ENCODE peak calls at places on chromosomes 7 and 10, in seven cellular contexts. H, B, X, N, F, M and J are unnamed samples.

GRCh38 chr7:128281605-128282380 is 40.7 kb downstream of the LEP start:
- DNase-seq in H (no peak), B (no peak), X (no peak), N (no peak), F (no peak), M (no peak), J (no peak)

GRCh38 chr10:36256166-36256565 is 614.1 kb upstream of the FZD8 start:
- DNase-seq in H (no peak), B (no peak), X (no peak), N (no peak), F (no peak), M (no peak), J (no peak)

GRCh38 chr7:20385121-20385520 is 54.4 kb downstream of the ITGB8 start:
- DNase-seq in H (no peak), B (no peak), X (no peak), N (no peak), F (no peak), M (no peak), J (no peak)

GRCh38 chr7:121099572-121099971 is 111.1 kb downstream of the CPED1 start:
- DNase-seq in H (no peak), B (no peak), X (no peak), N (no peak), F (no peak), M (no peak), J (no peak)

GRCh38 chr10:26212511-26212910 is 4.1 kb upstream of the GAD2 start:
- DNase-seq in H (no peak), B (no peak), X (no peak), N (no peak), F (no peak), M (no peak), J (no peak)

GRCh38 chr7:113491305-113491704 is 373.0 kb upstream of the SMIM30 start:
- DNase-seq in H (no peak), B (no peak), X (no peak), N (no peak), F (no peak), M (no peak), J (no peak)

GRCh38 chr10:62543566-62543965 is 169.4 kb downstream of the ZNF365 start:
- DNase-seq in H (no peak), B (no peak), X (no peak), N (no peak), F (no peak), M (no peak), J (no peak)

GRCh38 chr7:107708956-107709355 is 35.0 kb upstream of the CBLL1 start:
- DNase-seq in H (no peak), B (no peak), X (no peak), N (no peak), F (no peak), M (no peak), J (no peak)

GRCh38 chr7:83611776-83612175 is 37.2 kb downstream of the SEMA3E start:
- DNase-seq in H (no peak), B (no peak), X (no peak), N (no peak), F (no peak), M (no peak), J (no peak)

GRCh38 chr10:15344876-15345285 is 26.2 kb downstream of the FAM171A1 start:
- DNase-seq in H (no peak), B (no peak), X (no peak), N (no peak), F (no peak), M (no peak), J (peak)

GRCh38 chr7:92837214-92837749 is 909 bp upstream of the CDK6 start:
- DNase-seq in H (no peak), B (no peak), X (no peak), N (no peak), F (no peak), M (no peak), J (no peak)

GRCh38 chr10:93670372-93670771 is 32.0 kb downstream of the FRA10AC1 start:
- DNase-seq in H (no peak), B (no peak), X (no peak), N (no peak), F (no peak), M (no peak), J (no peak)

GRCh38 chr10:73018632-73019031 is 64.0 kb upstream of the PLA2G12B start:
- DNase-seq in H (no peak), B (no peak), X (no peak), N (no peak), F (no peak), M (no peak), J (no peak)

GRCh38 chr7:77450054-77450453 is 33.9 kb upstream of the GSAP start:
- DNase-seq in H (no peak), B (no peak), X (no peak), N (no peak), F (no peak), M (no peak), J (no peak)